ENCODE peak calls at places on chromosomes 11 and 22, in six cellular contexts. P is prostate gland, C is AG10803, I is body of pancreas, H is B cell, F is mucosa of descending colon. L is an unnamed sample.

GRCh38 chr22:35642305-35642741 is 5.9 kb upstream of the APOL6 start:
- DNase-seq in P (no peak), C (peak; percentile 25), I (no peak), H (no peak), F (peak; percentile 68), L (no peak)

GRCh38 chr11:115415939-115416338 is 88.3 kb downstream of the CADM1 start:
- DNase-seq in P (no peak), C (no peak), I (no peak), H (no peak), F (no peak), L (no peak)

GRCh38 chr11:114085965-114086364 is 26.5 kb downstream of the ZBTB16 start:
- DNase-seq in P (no peak), C (no peak), I (peak; percentile 92), H (no peak), F (no peak), L (no peak)

GRCh38 chr11:119421351-119421750 is 1.6 kb downstream of the THY1 start:
- DNase-seq in P (no peak), C (no peak), I (no peak), H (no peak), F (no peak), L (no peak)

GRCh38 chr11:75603791-75604736 is 42.0 kb downstream of the SERPINH1 start:
- DNase-seq in P (no peak), C (peak; percentile 93), I (no peak), H (no peak), F (no peak), L (no peak)

GRCh38 chr11:62338218-62338617 is 970 bp downstream of the ASRGL1 start:
- DNase-seq in P (no peak), C (no peak), I (no peak), H (no peak), F (no peak), L (no peak)

GRCh38 chr11:14643697-14644395 is at the start of gene PDE3B:
- DNase-seq in P (peak; percentile 88), C (peak; percentile 15), I (peak; percentile 89), H (peak; percentile 74), F (peak; percentile 90), L (peak; percentile 70)

GRCh38 chr11:3984896-3985295 is 109.7 kb upstream of the RRM1 start:
- DNase-seq in P (no peak), C (no peak), I (no peak), H (peak; percentile 44), F (no peak), L (no peak)

GRCh38 chr11:104451193-104451592 is 287.2 kb upstream of the PDGFD start:
- DNase-seq in P (no peak), C (no peak), I (peak; percentile 50), H (no peak), F (no peak), L (no peak)

GRCh38 chr22:48695731-48696305 is 1131.9 kb downstream of the BRD1 start:
- DNase-seq in P (no peak), C (no peak), I (no peak), H (no peak), F (no peak), L (no peak)

GRCh38 chr22:48693377-48694135 is 1134.1 kb downstream of the BRD1 start:
- DNase-seq in P (no peak), C (no peak), I (no peak), H (no peak), F (no peak), L (no peak)

GRCh38 chr22:48695251-48695650 is 1132.4 kb downstream of the BRD1 start:
- DNase-seq in P (no peak), C (peak; percentile 68), I (no peak), H (no peak), F (no peak), L (no peak)

GRCh38 chr22:48692734-48693376 is 1134.8 kb downstream of the BRD1 start:
- DNase-seq in P (no peak), C (no peak), I (no peak), H (no peak), F (no peak), L (no peak)

GRCh38 chr22:48694296-48694883 is 1133.3 kb downstream of the BRD1 start:
- DNase-seq in P (no peak), C (no peak), I (no peak), H (no peak), F (no peak), L (no peak)
- TF ChIP-seq CTCF in P (no peak), C (no peak), I (no peak), H (no peak), F (no peak), L (no peak)

DNA sequence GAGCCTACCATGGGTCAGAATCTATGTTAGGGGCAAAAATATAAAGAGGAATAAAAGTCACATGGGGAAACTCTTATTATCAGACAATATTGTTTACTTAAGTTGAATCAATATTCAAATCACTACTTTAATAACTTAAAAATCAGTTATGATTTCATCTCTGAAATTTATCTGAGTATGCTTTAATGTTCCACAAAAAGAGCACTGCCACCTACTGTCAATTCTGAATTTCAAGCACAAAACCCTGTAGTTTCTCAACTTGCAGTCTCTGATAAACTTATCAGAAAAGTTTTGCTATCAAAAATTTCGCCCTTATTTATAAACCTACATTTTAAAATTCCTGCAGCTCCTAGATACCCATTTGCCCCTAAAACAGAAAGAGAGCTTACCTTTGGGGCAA is 47.3 kb downstream of the RDX start:
- DNase-seq in P (no peak), C (peak; percentile 4), I (no peak), H (no peak), F (no peak), L (no peak)
- TF ChIP-seq CTCF in P (peak; percentile 14), C (peak; percentile 36), I (no peak), H (no peak), F (no peak), L (no peak)

GRCh38 chr11:130427581-130428211 is 713 bp downstream of the ADAMTS8 start:
- DNase-seq in P (no peak), C (no peak), I (no peak), H (no peak), F (no peak), L (no peak)
- TF ChIP-seq CTCF in P (no peak), C (peak; percentile 11), I (no peak), H (no peak), F (no peak), L (no peak)

DNA sequence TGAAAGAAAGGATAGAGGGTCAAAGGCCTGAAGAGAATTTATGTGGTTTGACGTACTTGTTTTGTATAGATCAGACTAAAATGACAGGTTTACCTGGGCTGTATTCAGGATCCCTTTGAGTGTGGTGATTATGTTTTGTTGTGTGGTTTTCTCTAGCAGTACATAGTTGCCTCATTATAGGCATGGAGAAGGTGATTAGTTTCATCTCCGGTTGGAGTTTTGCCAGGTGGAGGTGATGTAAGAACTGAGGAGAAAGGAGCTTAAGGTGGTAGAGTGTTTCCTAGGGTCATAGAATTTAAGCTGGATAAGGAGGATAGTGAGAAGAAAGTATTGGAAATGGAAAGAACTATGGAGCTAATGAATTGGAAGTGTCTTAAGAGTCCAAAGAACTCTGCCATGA is 229.0 kb downstream of the TMEM135 start:
- DNase-seq in P (no peak), C (no peak), I (no peak), H (no peak), F (no peak), L (no peak)
- TF ChIP-seq CTCF in P (no peak), C (no peak), I (no peak), H (no peak), F (no peak), L (no peak)

GRCh38 chr22:25903294-25903693 is 161.3 kb downstream of the MYO18B start:
- DNase-seq in P (no peak), C (no peak), I (no peak), H (no peak), F (no peak), L (no peak)
- TF ChIP-seq CTCF in P (no peak), C (peak; percentile 24), I (no peak), H (no peak), F (no peak), L (peak; percentile 30)

GRCh38 chr11:13534358-13534757 is 38.6 kb upstream of the PTH start:
- DNase-seq in P (no peak), C (no peak), I (no peak), H (no peak), F (no peak), L (no peak)

GRCh38 chr11:13538044-13538443 is 42.2 kb upstream of the PTH start:
- DNase-seq in P (no peak), C (no peak), I (no peak), H (no peak), F (no peak), L (no peak)

DNA sequence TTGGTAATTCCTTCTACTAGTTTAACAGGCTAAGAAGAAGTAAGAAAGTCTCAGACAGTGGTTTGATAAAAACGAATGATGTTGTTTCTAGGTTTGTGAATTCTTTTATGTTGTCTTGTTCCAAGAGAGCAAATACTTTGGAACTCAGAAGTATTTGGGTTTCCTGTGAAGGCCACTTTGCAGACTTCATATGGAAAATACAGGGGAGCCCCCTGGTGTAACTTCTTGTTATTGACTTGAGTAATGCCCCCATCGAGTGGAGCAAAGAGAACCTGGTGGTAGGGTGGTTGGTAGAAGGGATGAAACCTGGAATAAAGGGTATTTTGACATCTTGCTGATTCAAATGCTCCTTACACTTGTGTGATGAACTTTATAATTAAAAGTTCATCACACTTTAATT is 40.0 kb upstream of the PTH start:
- DNase-seq in P (peak; percentile 13), C (no peak), I (no peak), H (no peak), F (no peak), L (no peak)
- TF ChIP-seq CTCF in P (no peak), C (no peak), I (no peak), H (no peak), F (no peak), L (no peak)

L was measured in CD14-positive monocyte.